ENCODE peak calls at places on chromosomes 13 and 19, in four cellular contexts. E is mesendoderm, R is H1, C is trophoblast cell. Z is an unnamed sample.

GRCh38 chr13:73657821-73658540 is 476.2 kb downstream of the KLF12 start:
- DNase-seq in C (no peak), E (peak; percentile 18), R (no peak), Z (no peak)

GRCh38 chr13:44273991-44274810 is 99.4 kb upstream of the SERP2 start:
- DNase-seq in C (no peak), E (no peak), R (no peak), Z (no peak)

GRCh38 chr19:35347171-35347929 is at the start of gene FFAR1:
- DNase-seq in C (peak; percentile 28), E (no peak), R (no peak), Z (peak; percentile 19)

GRCh38 chr13:49443327-49443688 is 556 bp downstream of the CAB39L start:
- DNase-seq in E (no peak), R (no peak), C (no peak), Z (no peak)

GRCh38 chr19:2235396-2236284 is 489 bp downstream of the PLEKHJ1 start:
- DNase-seq in C (peak; percentile 73), E (peak; percentile 40), R (no peak), Z (no peak)

GRCh38 chr13:19836472-19836871 is 27.0 kb downstream of the ZMYM5 start:
- DNase-seq in R (no peak), C (no peak), E (no peak), Z (no peak)

GRCh38 chr19:16328824-16329482 is 4.3 kb downstream of the KLF2 start:
- DNase-seq in E (no peak), C (no peak), R (no peak), Z (no peak)

GRCh38 chr13:99796175-99796819 is 175.3 kb downstream of the ZIC5 start:
- DNase-seq in E (peak; percentile 82), C (no peak), R (no peak), Z (peak; percentile 62)

GRCh38 chr19:36379510-36379819 is 464 bp upstream of the ZFP14 start:
- DNase-seq in R (no peak), E (no peak), C (no peak), Z (no peak)

GRCh38 chr13:48304132-48304876 is 753 bp downstream of the RB1 start:
- DNase-seq in E (no peak), R (no peak), C (no peak), Z (no peak)

GRCh38 chr13:35471466-35472307 is 4.8 kb downstream of the MAB21L1 start:
- DNase-seq in E (peak; percentile 33), C (no peak), R (no peak), Z (no peak)

GRCh38 chr19:17576758-17577532 is 21.5 kb downstream of the COLGALT1 start:
- DNase-seq in E (peak; percentile 96), R (peak; percentile 95), C (peak; percentile 12), Z (peak; percentile 100)

GRCh38 chr19:18446145-18446810 is 8.3 kb upstream of the ISYNA1 start:
- DNase-seq in C (no peak), R (no peak), E (no peak), Z (no peak)

DNA sequence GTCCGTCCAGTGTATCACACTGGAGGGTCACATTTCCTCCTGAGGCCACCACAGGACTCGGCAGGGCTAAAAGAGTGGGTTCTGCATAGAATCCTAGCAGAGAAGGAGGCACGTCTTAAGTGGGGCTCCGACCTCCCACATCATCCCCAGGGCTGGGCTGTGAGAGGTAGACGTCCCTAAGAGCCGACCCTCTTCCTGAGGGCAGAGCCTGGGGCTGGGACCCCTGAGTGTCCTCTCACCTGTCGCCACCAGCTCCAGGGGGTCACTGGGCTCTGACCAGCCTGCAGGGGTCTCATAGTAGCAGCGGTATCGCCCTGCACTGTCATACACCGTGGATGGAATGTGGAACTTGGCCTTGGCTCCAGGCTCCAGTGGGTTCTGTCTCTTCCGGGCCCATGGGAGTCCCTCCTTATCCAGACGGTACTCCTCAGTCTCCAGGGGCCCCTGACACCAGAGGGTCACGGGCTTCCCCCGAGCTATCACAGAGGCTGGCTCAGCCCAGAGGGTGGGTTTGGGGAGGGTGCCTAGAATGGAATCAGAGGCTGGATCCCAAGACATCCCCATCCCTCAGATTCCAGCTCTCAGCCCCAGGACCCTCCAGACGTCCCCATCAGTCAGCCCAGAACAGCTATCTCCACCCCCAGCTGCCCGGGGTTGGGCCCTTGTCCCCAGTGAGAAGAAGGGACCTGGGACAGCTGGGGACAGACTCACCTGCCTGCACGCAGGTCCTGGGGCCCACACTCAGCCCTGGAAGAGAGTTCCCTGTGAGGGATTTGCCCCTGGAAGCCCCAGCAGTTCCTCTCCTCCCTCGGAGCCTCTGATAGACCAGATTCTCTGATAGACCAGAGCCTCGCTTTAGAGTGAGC is 590 bp downstream of the LILRB5 start:
- DNase-seq in C (no peak), R (no peak), E (no peak), Z (peak; percentile 23)
- H2BK5ac ChIP-seq in C (no peak overlapping the region), R (no peak overlapping the region), E (no peak overlapping the region), Z (no peak overlapping the region)

GRCh38 chr13:40622246-40622645 is 44.2 kb downstream of the FOXO1 start:
- DNase-seq in E (no peak), C (no peak), R (no peak), Z (no peak)

GRCh38 chr13:40617801-40618356 is 48.6 kb downstream of the FOXO1 start:
- DNase-seq in R (no peak), E (no peak), C (peak; percentile 34), Z (no peak)

GRCh38 chr13:40615619-40616018 is 50.8 kb downstream of the FOXO1 start:
- DNase-seq in R (no peak), C (no peak), E (no peak), Z (no peak)

GRCh38 chr13:40619479-40619814 is 47.0 kb downstream of the FOXO1 start:
- DNase-seq in C (no peak), E (no peak), R (no peak), Z (no peak)

DNA sequence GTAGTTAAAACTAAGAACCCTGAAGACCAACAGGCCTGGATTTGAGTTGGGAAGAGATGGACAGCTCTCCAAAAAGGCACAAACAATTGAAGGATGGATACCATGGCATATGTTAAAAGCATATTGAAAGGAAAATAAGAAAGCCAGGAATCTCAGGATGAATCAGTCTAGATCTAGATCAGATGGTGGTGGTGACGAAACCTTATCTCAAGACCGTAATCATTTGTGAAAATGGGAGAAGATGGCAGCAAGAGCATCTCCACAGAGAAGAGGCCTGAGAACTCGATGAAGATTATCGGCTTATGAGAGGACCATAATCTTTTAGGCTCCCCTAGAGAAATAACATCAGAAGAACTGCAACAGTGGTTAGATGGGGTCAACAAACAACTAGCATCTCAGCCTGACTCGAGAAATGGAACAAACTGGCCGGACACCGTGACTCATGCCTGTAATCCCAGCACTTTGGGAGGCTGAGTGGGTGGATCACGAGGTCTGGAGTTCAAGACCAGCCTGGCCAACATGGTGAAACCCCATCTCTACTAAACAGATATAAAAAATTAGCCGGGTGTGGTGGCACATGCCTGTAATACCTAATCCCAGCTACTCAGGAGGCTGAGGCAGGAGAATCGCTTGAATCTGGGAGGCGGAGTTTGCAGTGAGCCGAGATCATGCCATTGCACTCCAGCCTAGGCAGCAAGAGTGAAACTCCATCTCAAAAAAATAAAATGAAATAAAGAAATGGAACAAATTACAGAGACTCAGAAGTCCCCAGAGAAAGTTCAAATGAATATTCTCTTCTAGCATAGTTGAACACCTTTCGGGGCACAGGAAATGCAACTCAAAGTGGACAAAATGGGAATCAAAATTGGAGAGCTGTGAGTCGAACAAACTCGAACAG is 47.6 kb downstream of the FOXO1 start:
- DNase-seq in E (no peak), R (no peak), C (peak; percentile 57), Z (no peak)
- H3K79me2 ChIP-seq in E (peaks cover 71% of the 10 kb centered on the region), R (peaks cover 99% of the 10 kb centered on the region), C (peaks cover 15% of the 10 kb centered on the region), Z (peaks cover 62% of the 10 kb centered on the region)

DNA sequence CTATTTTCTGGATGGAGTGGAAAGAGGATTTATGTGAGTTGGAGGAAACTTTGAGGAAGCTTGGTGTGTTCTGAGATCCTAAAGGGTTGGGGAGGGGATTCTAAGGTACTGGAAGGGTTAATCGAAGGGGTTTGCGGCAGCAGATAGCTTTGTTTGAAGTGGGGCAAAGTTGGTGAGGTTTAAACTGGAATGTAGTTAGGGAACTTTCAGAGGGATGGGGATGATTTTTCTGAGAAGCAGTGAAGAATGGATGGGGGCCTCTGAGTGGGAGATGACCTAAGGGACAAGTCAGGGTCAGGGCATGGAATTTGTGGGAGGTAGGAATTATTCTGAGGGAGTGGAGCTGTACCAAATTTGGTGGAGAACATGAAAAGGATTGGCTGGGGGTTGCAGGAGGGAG is 3.9 kb downstream of the SAE1 start:
- DNase-seq in E (no peak), R (no peak), C (no peak), Z (no peak)
- H2BK5ac ChIP-seq in E (no peak overlapping the region), R (no peak overlapping the region), C (peak overlapping the region; percentile 19), Z (no peak overlapping the region)

GRCh38 chr19:58552655-58553054 is 2.2 kb downstream of the CHMP2A start:
- DNase-seq in C (no peak), E (no peak), R (no peak), Z (no peak)
- H3K79me2 ChIP-seq in C (peaks cover 14% of the 10 kb centered on the region), E (peaks cover 39% of the 10 kb centered on the region), R (peaks cover 34% of the 10 kb centered on the region), Z (peaks cover 5% of the 10 kb centered on the region)

GRCh38 chr19:4113398-4114088 is 10.4 kb downstream of the MAP2K2 start:
- DNase-seq in E (no peak), C (no peak), R (no peak), Z (no peak)

GRCh38 chr19:4115818-4116385 is 8.0 kb downstream of the MAP2K2 start:
- DNase-seq in R (no peak), C (no peak), E (no peak), Z (no peak)

GRCh38 chr19:4114181-4114580 is 9.7 kb downstream of the MAP2K2 start:
- DNase-seq in C (no peak), E (no peak), R (no peak), Z (no peak)

GRCh38 chr19:4112367-4112766 is 11.6 kb downstream of the MAP2K2 start:
- DNase-seq in R (no peak), C (no peak), E (no peak), Z (no peak)

DNA sequence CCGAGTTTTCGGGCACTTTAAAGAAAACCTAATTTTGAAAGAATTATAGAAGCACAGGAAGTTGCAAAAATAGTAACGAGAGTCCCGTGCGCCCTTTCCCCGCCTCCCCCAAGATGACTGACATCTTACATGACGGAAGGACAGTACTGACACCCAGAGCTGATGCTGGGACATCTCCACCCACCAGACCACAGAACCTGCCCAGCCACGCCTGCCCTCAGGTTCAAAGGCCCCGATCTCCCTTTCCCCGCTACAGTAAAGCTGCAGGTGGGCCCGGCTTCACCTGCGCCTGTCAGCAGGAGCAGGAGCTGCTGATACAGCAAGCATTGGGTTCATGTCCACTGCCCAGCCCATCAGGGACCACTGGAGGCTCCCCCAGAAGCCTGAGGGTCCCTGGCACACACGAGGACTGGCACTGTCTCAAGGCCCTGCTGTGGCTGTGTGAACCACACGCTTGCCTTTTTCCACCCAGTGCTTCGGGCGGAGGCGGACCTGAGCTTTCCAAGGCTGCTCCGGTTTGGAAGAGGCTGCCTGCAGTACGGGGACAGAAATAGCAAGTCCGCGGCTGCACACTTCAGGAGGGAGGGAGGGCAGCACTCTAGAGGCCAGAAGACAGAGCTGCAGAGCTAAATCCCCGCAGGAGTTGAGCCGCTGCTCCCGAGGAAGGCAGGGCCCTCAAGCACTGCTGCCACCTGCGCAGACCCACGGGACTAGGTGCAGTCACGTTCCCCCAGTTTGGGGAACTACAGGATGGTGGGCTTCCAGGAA is 8.7 kb downstream of the MAP2K2 start:
- DNase-seq in E (no peak), R (no peak), C (no peak), Z (no peak)
- H2BK5ac ChIP-seq in E (no peak overlapping the region), R (no peak overlapping the region), C (no peak overlapping the region), Z (no peak overlapping the region)

GRCh38 chr13:111322001-111322915 is 1.8 kb downstream of the TEX29 start:
- DNase-seq in C (no peak), E (no peak), R (no peak), Z (peak; percentile 24)
- H3K79me2 ChIP-seq in C (no peaks in the 10 kb centered on the region), E (no peaks in the 10 kb centered on the region), R (no peaks in the 10 kb centered on the region), Z (no peaks in the 10 kb centered on the region)

Z was measured in H9.